ENCODE peak calls at places on chromosome 14, in four cellular contexts. N is K562, M is A549, K is HepG2. H is an unnamed sample.

GRCh38 chr14:54867011-54867410 is 35.6 kb downstream of the GCH1 start:
- DNase-seq in N (no peak), M (no peak), K (no peak), H (no peak)

GRCh38 chr14:28157289-28157869 is 609.2 kb upstream of the FOXG1 start:
- DNase-seq in N (no peak), M (no peak), K (no peak), H (no peak)

GRCh38 chr14:89813485-89814080 is 140.9 kb downstream of the EFCAB11 start:
- DNase-seq in N (no peak), M (no peak), K (no peak), H (peak)

GRCh38 chr14:74402264-74403251 is 23.5 kb downstream of the SYNDIG1L start:
- DNase-seq in N (no peak), M (no peak), K (no peak), H (no peak)

GRCh38 chr14:57390806-57391562 is 598 bp downstream of the NAA30 start:
- DNase-seq in N (peak), M (peak), K (no peak), H (peak)

GRCh38 chr14:101869217-101869616 is 95.2 kb upstream of the DYNC1H1 start:
- DNase-seq in N (no peak), M (no peak), K (no peak), H (no peak)

GRCh38 chr14:29584992-29585391 is 342.7 kb downstream of the PRKD1 start:
- DNase-seq in N (no peak), M (peak), K (peak), H (peak)

GRCh38 chr14:70845601-70846000 is 36.3 kb upstream of the MAP3K9 start:
- DNase-seq in N (no peak), M (no peak), K (no peak), H (no peak)

GRCh38 chr14:75088566-75089373 is 19.3 kb downstream of the ZC2HC1C start:
- DNase-seq in N (peak), M (peak), K (peak), H (peak)

DNA sequence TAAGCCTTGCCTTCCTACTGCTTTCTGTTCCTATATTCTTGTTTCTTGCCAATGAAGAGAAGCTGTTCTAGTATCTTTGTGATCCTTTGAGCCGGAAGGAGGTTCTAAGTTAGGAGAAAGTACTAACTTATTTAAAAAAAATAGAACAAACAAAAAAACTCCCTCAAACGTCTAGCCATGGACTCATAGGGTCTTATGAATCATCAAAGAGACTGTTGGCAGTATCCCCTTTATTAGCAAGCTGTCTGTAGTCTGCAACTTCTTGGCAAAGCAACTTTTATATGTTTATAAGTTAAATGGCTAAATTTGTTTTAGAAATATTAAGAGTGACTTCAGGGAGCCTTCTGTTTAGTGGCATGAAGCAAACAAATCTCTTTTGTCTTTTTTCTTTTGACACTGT is 291.9 kb downstream of the FUT8 start:
- DNase-seq in N (no peak), M (no peak), K (no peak), H (no peak)
- TF ChIP-seq HMGXB4 in N (no peak), M (no peak), K (no peak), H (no peak)

GRCh38 chr14:99190696-99191662 is 81.0 kb downstream of the BCL11B start:
- DNase-seq in N (no peak), M (no peak), K (no peak), H (no peak)
- TF ChIP-seq HMGXB4 in N (no peak), M (no peak), K (no peak), H (no peak)

DNA sequence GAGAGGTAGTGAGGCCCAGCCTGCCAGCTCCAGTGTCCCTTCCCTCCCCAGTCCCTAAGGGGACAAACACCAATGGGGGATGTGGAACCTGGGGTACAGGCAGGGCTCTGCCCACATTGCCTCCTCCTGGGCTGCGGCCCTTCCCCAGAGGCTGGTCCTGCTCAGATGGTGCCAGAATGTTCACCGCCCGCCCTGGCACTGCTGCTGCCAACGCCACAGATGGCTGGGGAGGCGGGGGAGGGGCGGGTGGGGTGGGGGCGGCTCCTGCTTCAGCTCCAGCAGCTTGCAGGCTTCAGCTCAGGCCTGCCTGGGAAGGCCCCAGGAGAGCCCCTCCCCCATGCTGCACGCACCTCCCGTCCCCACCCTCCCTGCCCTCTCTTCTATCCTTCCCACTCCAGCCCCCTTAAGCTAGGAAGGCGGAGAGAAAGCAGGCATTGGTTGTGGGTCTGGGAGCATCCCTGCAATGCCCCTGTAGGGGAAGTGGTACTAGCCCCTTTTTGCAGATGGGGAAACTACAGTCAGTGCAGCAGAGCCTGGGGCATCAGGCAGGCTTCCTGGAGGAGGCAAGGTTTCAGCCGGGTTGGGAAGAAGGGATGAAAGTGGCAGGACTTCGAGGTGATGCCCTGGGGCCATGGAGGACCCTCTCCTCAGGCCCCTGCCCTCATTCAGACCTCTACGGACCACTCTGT is 2.0 kb upstream of the BEGAIN start:
- DNase-seq in N (no peak), M (no peak), K (no peak), H (peak)
- TF ChIP-seq HMGXB4 in N (no peak), M (no peak), K (no peak), H (no peak)

DNA sequence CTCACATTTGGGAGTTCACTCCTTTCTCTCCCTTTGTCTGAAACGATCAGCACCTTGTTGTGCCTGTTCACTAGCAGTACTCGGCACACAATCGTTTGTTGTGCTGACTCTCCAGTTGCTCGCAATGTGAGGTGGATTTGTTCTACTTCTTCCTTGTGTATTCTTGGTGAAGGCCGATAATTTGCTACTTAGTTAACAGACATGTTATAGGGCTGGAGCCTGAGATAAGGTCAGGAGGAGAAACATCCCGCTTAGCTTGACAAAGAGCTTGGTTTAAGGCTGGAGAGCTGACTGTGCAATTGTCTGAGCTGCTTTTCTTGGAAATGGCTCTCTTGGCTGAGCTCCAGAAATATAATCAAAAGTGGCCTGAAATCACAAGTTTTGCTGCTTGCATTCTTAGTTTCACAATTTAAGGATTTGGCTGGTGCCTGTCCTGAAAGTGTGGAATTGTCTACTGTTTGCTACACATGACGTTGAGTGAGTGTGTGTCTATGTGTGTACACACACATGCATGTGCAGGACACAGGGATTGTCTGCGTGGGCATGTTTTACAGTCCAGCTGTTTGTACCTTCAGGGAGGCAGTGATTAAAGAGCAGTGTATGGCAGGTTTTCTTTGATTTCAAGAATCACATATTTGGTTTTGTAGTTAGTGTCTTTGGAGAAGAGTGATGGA is 77.7 kb downstream of the ARF6 start:
- DNase-seq in N (peak), M (no peak), K (no peak), H (no peak)
- TF ChIP-seq HMGXB4 in N (no peak), M (no peak), K (no peak), H (no peak)

DNA sequence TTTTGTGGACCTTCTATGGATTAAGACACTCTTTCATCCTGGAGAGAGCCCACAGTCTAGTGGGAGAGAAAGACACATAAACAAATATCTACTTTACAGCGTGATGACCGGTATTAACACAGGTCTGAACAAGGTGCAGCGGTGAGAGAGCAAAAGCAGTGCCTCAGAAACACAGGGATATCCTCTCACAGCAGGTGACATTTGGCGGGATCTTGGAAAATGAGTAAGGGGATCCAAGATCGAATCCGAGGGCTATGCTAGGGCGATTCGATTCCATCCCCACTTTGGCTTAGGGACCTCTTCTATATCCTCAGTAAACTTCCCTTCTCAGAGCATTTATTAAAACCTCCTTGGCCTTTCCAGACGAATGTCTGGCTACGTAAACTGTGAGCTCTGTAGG is 690 bp downstream of the ATP6V1D start:
- DNase-seq in N (peak), M (no peak), K (no peak), H (no peak)
- TF ChIP-seq HMGXB4 in N (no peak), M (no peak), K (no peak), H (no peak)

DNA sequence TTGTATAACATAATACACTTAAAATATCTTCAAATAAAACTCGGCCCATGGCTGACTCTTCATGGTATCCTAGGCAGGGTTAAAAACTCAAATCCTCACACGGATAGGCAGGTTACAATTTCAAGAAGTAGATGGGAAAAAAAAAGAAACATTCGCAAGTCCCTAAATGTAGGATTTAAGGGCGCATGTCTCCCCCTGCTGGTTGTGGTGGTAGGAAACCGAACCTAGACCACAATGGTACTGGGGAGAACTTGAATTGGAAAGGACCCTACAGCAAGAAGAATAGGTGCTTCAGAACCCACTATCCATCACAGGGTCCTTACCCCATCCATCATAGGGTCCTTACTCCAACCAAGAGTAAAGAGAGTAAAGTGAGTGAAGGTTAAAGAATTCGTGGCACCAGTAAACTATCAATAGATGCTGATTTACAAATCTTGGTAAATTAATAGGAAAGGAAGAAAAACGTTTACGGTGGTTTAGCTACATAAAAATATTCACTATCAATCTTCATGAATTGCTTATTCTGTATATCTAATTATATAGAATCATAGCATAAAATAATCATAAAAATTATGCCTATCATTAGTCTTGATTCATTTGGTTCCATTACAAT is 3.3 kb upstream of the CIPC start:
- DNase-seq in N (peak), M (peak), K (peak), H (peak)
- TF ChIP-seq HMGXB4 in N (no peak), M (no peak), K (no peak), H (no peak)

DNA sequence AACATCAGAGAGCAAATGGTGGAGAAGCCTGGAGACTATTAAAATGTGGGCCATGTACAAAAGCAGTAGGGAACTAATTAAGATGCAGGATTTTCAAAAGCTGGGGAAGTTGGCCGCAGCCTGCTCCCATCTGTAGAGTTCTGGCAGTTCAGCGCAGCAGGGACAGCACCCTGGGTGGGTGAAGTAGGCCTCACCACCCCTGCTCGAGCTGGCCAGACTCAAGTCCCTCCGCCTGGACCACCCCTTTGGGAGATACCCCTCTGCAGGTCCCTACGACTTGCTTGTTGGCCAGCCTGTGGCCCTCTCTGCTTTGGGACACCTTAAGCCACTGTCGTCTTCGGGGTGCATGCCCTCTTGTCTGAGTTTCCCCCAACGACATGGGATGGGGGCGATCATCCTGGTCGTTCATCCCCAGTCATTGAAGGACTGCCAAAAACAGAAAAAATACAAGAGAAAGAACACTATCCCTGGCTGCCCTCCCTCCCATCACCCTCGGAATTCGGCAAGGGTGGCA is 151.2 kb downstream of the DPF3 start:
- DNase-seq in N (no peak), M (no peak), K (no peak), H (no peak)
- TF ChIP-seq HMGXB4 in N (no peak), M (no peak), K (no peak), H (no peak)

GRCh38 chr14:32711103-32711680 is 227.5 kb upstream of the NPAS3 start:
- DNase-seq in N (peak), M (peak), K (peak), H (no peak)

GRCh38 chr14:32710351-32711102 is 228.2 kb upstream of the NPAS3 start:
- DNase-seq in N (no peak), M (no peak), K (no peak), H (no peak)

GRCh38 chr14:32709072-32709471 is 229.6 kb upstream of the NPAS3 start:
- DNase-seq in N (no peak), M (peak), K (no peak), H (no peak)

GRCh38 chr14:32706672-32707071 is 232.0 kb upstream of the NPAS3 start:
- DNase-seq in N (no peak), M (no peak), K (no peak), H (no peak)

DNA sequence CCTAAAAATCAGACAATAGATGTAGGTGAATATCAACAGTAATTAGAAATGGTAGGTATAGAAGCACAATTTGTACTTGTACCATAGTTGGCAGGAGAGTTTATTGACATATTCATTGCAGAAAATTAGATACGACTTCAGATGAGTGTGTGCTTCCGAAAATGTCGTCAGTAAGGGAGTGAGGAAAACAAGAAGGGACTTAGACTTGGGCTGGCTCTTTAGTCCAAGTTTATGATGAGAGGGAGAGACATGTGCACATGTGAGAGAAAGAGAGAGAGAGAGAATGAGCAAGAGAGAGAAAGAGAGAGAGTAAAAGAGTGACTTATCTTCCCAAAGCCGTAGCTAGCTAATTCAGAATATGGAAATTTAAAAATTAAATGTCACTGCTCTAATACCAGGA is 230.5 kb upstream of the NPAS3 start:
- DNase-seq in N (no peak), M (no peak), K (no peak), H (no peak)
- TF ChIP-seq HMGXB4 in N (no peak), M (no peak), K (no peak), H (no peak)

GRCh38 chr14:96823652-96824051 is 26.5 kb downstream of the VRK1 start:
- DNase-seq in N (no peak), M (no peak), K (no peak), H (no peak)

GRCh38 chr14:96829791-96830190 is 32.6 kb downstream of the VRK1 start:
- DNase-seq in N (no peak), M (no peak), K (no peak), H (no peak)

GRCh38 chr14:96821501-96821900 is 24.3 kb downstream of the VRK1 start:
- DNase-seq in N (no peak), M (no peak), K (no peak), H (no peak)

GRCh38 chr14:96827310-96827709 is 30.1 kb downstream of the VRK1 start:
- DNase-seq in N (peak), M (no peak), K (no peak), H (no peak)

DNA sequence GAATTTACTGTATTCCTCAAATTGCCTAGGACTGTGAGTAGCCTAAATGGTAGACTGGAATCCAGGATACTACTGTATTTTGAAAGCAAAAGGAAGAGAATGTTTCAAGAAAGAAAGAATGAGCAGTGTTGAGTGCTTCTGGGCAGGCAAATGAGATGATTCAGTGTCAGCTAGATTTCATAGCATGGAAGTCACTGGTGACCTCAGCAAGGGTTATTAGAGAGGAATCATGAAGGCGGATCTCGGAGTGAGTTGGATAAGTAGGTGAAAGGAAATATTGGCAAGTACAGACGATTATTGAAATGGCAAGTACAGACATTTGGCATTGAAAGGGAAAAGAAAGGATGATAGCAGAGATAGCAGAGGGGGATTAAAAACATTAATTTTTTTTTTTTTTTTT is 27.1 kb downstream of the VRK1 start:
- DNase-seq in N (no peak), M (no peak), K (no peak), H (no peak)
- TF ChIP-seq HMGXB4 in N (no peak), M (no peak), K (no peak), H (no peak)

DNA sequence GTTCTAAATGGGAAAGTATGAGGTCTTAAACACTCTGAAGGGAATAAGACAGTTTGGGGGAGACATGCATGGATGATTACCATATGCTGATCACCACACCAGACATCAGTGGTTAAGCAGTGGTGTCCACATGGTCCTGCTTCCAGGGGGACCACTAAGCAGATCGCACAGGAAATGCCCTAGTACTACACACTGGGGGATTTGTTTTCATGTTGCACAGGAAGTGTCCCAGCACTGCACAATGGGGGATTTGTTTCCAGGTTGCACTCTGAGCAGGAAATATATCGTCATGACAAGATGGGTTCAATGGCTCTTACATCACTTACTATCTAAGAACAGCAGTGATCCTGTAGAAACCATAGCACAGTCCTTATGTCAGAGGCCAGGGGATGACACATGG is 245.5 kb downstream of the BCL11B start:
- DNase-seq in N (no peak), M (peak), K (no peak), H (no peak)
- TF ChIP-seq HMGXB4 in N (no peak), M (no peak), K (no peak), H (no peak)

H was measured in WTC11.